ENCODE peak calls at places on chromosome 13, in seven cellular contexts. One of them, this sample, is unnamed.

GRCh38 chr13:39347926-39348901 is 254.8 kb downstream of the LHFPL6 start:
- DNase-seq in SK-N-SH: no peak
- DNase-seq in endothelial cell of umbilical vein: no peak
- DNase-seq in K562: no peak
- DNase-seq in HepG2: no peak
- DNase-seq in HCT116: no peak
- DNase-seq in H1: peak
- DNase-seq in this sample: no peak

GRCh38 chr13:33017410-33017929 is 1.2 kb downstream of the KL start:
- DNase-seq in H1: no peak
- DNase-seq in K562: peak
- DNase-seq in HepG2: peak
- DNase-seq in HCT116: no peak
- DNase-seq in SK-N-SH: no peak
- DNase-seq in endothelial cell of umbilical vein: peak
- DNase-seq in this sample: no peak

GRCh38 chr13:45921337-45921736 is 69.8 kb upstream of the SIAH3 start:
- DNase-seq in HepG2: no peak
- DNase-seq in SK-N-SH: no peak
- DNase-seq in endothelial cell of umbilical vein: no peak
- DNase-seq in HCT116: no peak
- DNase-seq in H1: no peak
- DNase-seq in K562: no peak
- DNase-seq in this sample: no peak

GRCh38 chr13:27043013-27043412 is 128.6 kb downstream of the USP12 start:
- DNase-seq in HepG2: peak
- DNase-seq in H1: peak
- DNase-seq in endothelial cell of umbilical vein: peak
- DNase-seq in HCT116: peak
- DNase-seq in SK-N-SH: peak
- DNase-seq in K562: no peak
- DNase-seq in this sample: peak

GRCh38 chr13:71801781-71802180 is 65.2 kb downstream of the DACH1 start:
- DNase-seq in K562: no peak
- DNase-seq in SK-N-SH: peak
- DNase-seq in endothelial cell of umbilical vein: no peak
- DNase-seq in HepG2: no peak
- DNase-seq in HCT116: no peak
- DNase-seq in H1: no peak
- DNase-seq in this sample: no peak

GRCh38 chr13:73715910-73716257 is 418.3 kb downstream of the KLF12 start:
- DNase-seq in H1: no peak
- DNase-seq in HCT116: no peak
- DNase-seq in SK-N-SH: no peak
- DNase-seq in HepG2: no peak
- DNase-seq in endothelial cell of umbilical vein: no peak
- DNase-seq in K562: no peak
- DNase-seq in this sample: no peak

GRCh38 chr13:80533175-80533574 is 192.2 kb upstream of the SPRY2 start:
- DNase-seq in SK-N-SH: no peak
- DNase-seq in H1: no peak
- DNase-seq in K562: no peak
- DNase-seq in HepG2: no peak
- DNase-seq in HCT116: no peak
- DNase-seq in endothelial cell of umbilical vein: no peak
- DNase-seq in this sample: no peak

GRCh38 chr13:33388254-33388998 is 102.9 kb upstream of the STARD13 start:
- DNase-seq in HCT116: peak
- DNase-seq in K562: no peak
- DNase-seq in HepG2: no peak
- DNase-seq in endothelial cell of umbilical vein: no peak
- DNase-seq in H1: no peak
- DNase-seq in SK-N-SH: no peak
- DNase-seq in this sample: no peak

GRCh38 chr13:52652980-52653303 is 306 bp downstream of the SUGT1 start:
- DNase-seq in H1: no peak
- DNase-seq in HCT116: no peak
- DNase-seq in SK-N-SH: peak
- DNase-seq in HepG2: no peak
- DNase-seq in K562: peak
- DNase-seq in endothelial cell of umbilical vein: no peak
- DNase-seq in this sample: no peak

GRCh38 chr13:40920826-40921225 is 98.3 kb downstream of the ELF1 start:
- DNase-seq in K562: no peak
- DNase-seq in SK-N-SH: no peak
- DNase-seq in H1: no peak
- DNase-seq in endothelial cell of umbilical vein: no peak
- DNase-seq in HepG2: no peak
- DNase-seq in HCT116: no peak
- DNase-seq in this sample: no peak

GRCh38 chr13:33312150-33312908 is 26.8 kb upstream of the STARD13 start:
- DNase-seq in H1: no peak
- DNase-seq in HepG2: peak
- DNase-seq in SK-N-SH: no peak
- DNase-seq in endothelial cell of umbilical vein: peak
- DNase-seq in K562: no peak
- DNase-seq in HCT116: no peak
- DNase-seq in this sample: no peak

GRCh38 chr13:30479154-30479553 is 13.4 kb upstream of the HMGB1 start:
- DNase-seq in H1: no peak
- DNase-seq in K562: no peak
- DNase-seq in endothelial cell of umbilical vein: no peak
- DNase-seq in HCT116: no peak
- DNase-seq in SK-N-SH: no peak
- DNase-seq in HepG2: no peak
- DNase-seq in this sample: no peak

GRCh38 chr13:40963927-40964326 is 55.2 kb downstream of the ELF1 start:
- DNase-seq in HepG2: no peak
- DNase-seq in K562: no peak
- DNase-seq in SK-N-SH: no peak
- DNase-seq in HCT116: peak
- DNase-seq in endothelial cell of umbilical vein: no peak
- DNase-seq in H1: no peak
- DNase-seq in this sample: no peak

GRCh38 chr13:38783992-38784875 is 97.4 kb downstream of the FREM2 start:
- DNase-seq in K562: no peak
- DNase-seq in endothelial cell of umbilical vein: no peak
- DNase-seq in HepG2: no peak
- DNase-seq in H1: no peak
- DNase-seq in HCT116: no peak
- DNase-seq in SK-N-SH: no peak
- DNase-seq in this sample: no peak

GRCh38 chr13:67049744-67050143 is 180.4 kb downstream of the PCDH9 start:
- DNase-seq in H1: no peak
- DNase-seq in endothelial cell of umbilical vein: no peak
- DNase-seq in K562: no peak
- DNase-seq in HCT116: no peak
- DNase-seq in SK-N-SH: no peak
- DNase-seq in HepG2: no peak
- DNase-seq in this sample: no peak

GRCh38 chr13:98050041-98050466 is 92.8 kb upstream of the FARP1 start:
- DNase-seq in HCT116: no peak
- DNase-seq in HepG2: peak
- DNase-seq in SK-N-SH: peak
- DNase-seq in K562: no peak
- DNase-seq in endothelial cell of umbilical vein: no peak
- DNase-seq in H1: no peak
- DNase-seq in this sample: no peak

GRCh38 chr13:44333950-44334675 is 39.5 kb upstream of the SERP2 start:
- DNase-seq in SK-N-SH: no peak
- DNase-seq in H1: no peak
- DNase-seq in HepG2: no peak
- DNase-seq in HCT116: no peak
- DNase-seq in K562: no peak
- DNase-seq in endothelial cell of umbilical vein: no peak
- DNase-seq in this sample: no peak

GRCh38 chr13:44334751-44335150 is 38.9 kb upstream of the SERP2 start:
- DNase-seq in H1: no peak
- DNase-seq in K562: no peak
- DNase-seq in SK-N-SH: no peak
- DNase-seq in HepG2: no peak
- DNase-seq in HCT116: no peak
- DNase-seq in endothelial cell of umbilical vein: no peak
- DNase-seq in this sample: no peak

GRCh38 chr13:44331446-44331845 is 42.2 kb upstream of the SERP2 start:
- DNase-seq in endothelial cell of umbilical vein: no peak
- DNase-seq in K562: no peak
- DNase-seq in SK-N-SH: no peak
- DNase-seq in H1: no peak
- DNase-seq in HCT116: no peak
- DNase-seq in HepG2: no peak
- DNase-seq in this sample: no peak

GRCh38 chr13:44329909-44330545 is 43.6 kb upstream of the SERP2 start:
- DNase-seq in K562: no peak
- DNase-seq in HepG2: no peak
- DNase-seq in endothelial cell of umbilical vein: no peak
- DNase-seq in HCT116: no peak
- DNase-seq in H1: no peak
- DNase-seq in SK-N-SH: no peak
- DNase-seq in this sample: no peak

DNA sequence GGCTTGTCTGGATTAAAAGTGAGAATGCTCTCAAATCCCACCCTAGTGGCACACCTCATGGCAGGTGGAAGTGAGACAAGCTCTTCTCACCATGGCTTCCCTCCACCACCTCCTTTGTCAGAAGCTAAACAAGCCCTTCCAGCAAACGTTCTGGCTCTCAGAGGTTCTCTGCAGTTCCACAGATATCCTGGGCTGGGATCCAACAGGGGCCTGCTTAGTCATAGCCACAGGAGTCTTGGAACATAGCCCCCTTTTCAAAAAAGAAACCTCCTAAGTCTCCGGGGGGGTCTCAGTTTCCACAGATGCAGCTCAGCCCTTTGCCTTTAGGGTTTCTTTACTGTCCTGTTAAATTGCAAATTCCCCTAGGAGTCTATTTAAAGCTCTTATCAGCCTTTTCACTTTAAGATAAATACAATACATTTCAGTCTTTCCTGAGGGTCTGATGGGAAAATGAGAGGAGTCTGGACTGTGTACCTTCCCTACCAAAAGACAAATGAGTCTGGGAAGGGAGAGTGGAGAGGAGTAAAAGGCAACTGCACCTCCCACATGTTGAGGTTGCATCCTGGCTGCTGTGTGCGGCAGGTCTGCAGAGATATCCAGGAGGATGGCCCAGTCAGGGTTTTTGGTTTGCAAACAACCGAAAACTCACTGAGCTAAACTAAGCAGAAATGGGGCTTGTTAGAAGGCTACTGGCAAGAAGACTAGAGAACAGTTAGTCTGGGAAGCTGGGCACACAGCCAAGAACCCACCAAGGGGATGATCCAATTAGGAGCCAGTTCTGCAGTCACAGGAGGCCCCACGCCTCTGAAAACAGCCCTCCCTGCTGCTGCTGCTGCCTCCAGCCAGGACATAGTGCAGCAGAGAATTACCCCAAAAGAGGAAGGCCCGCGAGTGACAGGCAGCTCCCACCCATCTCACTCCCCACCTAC is 41.4 kb upstream of the SERP2 start:
- DNase-seq in K562: no peak
- DNase-seq in HCT116: no peak
- DNase-seq in SK-N-SH: peak
- DNase-seq in endothelial cell of umbilical vein: peak
- DNase-seq in H1: no peak
- DNase-seq in HepG2: no peak
- DNase-seq in this sample: peak
- H3K9ac ChIP-seq in K562: no peak
- H3K9ac ChIP-seq in HCT116: no peak
- H3K9ac ChIP-seq in SK-N-SH: peak
- H3K9ac ChIP-seq in endothelial cell of umbilical vein: no peak
- H3K9ac ChIP-seq in H1: no peak
- H3K9ac ChIP-seq in HepG2: no peak
- H3K9ac ChIP-seq in this sample: peak

GRCh38 chr13:102401755-102402154 is at the start of gene FGF14:
- DNase-seq in SK-N-SH: peak
- DNase-seq in HepG2: no peak
- DNase-seq in HCT116: no peak
- DNase-seq in endothelial cell of umbilical vein: no peak
- DNase-seq in H1: no peak
- DNase-seq in K562: no peak
- DNase-seq in this sample: no peak

GRCh38 chr13:102400619-102401125 is 1.2 kb downstream of the FGF14 start:
- DNase-seq in endothelial cell of umbilical vein: no peak
- DNase-seq in HCT116: no peak
- DNase-seq in K562: no peak
- DNase-seq in H1: no peak
- DNase-seq in SK-N-SH: peak
- DNase-seq in HepG2: no peak
- DNase-seq in this sample: no peak

GRCh38 chr13:102401305-102401704 is 543 bp downstream of the FGF14 start:
- DNase-seq in H1: no peak
- DNase-seq in K562: no peak
- DNase-seq in HCT116: no peak
- DNase-seq in HepG2: no peak
- DNase-seq in SK-N-SH: peak
- DNase-seq in endothelial cell of umbilical vein: no peak
- DNase-seq in this sample: no peak

GRCh38 chr13:102399791-102400618 is 1.8 kb downstream of the FGF14 start:
- DNase-seq in HCT116: no peak
- DNase-seq in SK-N-SH: peak
- DNase-seq in K562: no peak
- DNase-seq in endothelial cell of umbilical vein: no peak
- DNase-seq in HepG2: no peak
- DNase-seq in H1: peak
- DNase-seq in this sample: no peak

DNA sequence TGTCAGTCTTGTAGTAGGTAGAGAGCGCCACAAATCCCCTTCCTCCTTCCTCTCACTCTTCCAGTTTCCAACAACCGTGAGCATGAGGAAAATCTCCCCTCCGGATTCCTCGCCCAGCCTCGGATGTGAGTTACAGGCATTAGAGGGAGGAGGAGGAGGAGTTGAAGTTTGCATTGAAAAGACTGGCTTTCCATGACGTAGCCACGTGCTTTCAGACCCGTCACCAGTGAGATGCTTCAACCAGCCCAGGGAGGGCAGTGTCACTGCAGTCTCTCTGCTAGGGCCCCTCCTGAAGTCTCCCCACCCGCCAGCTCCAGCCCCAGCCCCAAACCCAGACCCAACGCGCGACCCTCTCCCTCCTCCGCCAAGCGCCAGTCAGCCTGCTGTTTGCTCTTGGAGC is 444 bp upstream of the FGF14 start:
- DNase-seq in HCT116: no peak
- DNase-seq in HepG2: no peak
- DNase-seq in endothelial cell of umbilical vein: no peak
- DNase-seq in H1: peak
- DNase-seq in K562: no peak
- DNase-seq in SK-N-SH: peak
- DNase-seq in this sample: no peak
- TF ChIP-seq POLR2AphosphoS5 in HCT116: no peak
- TF ChIP-seq POLR2AphosphoS5 in HepG2: no peak
- TF ChIP-seq POLR2AphosphoS5 in endothelial cell of umbilical vein: no peak
- TF ChIP-seq POLR2AphosphoS5 in H1: no peak
- TF ChIP-seq POLR2AphosphoS5 in K562: no peak
- TF ChIP-seq POLR2AphosphoS5 in SK-N-SH: no peak
- TF ChIP-seq POLR2AphosphoS5 in this sample: no peak

GRCh38 chr13:109840201-109840892 is 54.0 kb upstream of the IRS2 start:
- DNase-seq in HCT116: peak
- DNase-seq in endothelial cell of umbilical vein: no peak
- DNase-seq in SK-N-SH: no peak
- DNase-seq in HepG2: no peak
- DNase-seq in K562: no peak
- DNase-seq in H1: no peak
- DNase-seq in this sample: no peak
- H3K9ac ChIP-seq in HCT116: no peak
- H3K9ac ChIP-seq in endothelial cell of umbilical vein: no peak
- H3K9ac ChIP-seq in SK-N-SH: no peak
- H3K9ac ChIP-seq in HepG2: no peak
- H3K9ac ChIP-seq in K562: no peak
- H3K9ac ChIP-seq in H1: no peak
- H3K9ac ChIP-seq in this sample: no peak

GRCh38 chr13:112954488-112955270 is 14.3 kb upstream of the MCF2L start:
- DNase-seq in endothelial cell of umbilical vein: no peak
- DNase-seq in K562: no peak
- DNase-seq in SK-N-SH: no peak
- DNase-seq in HepG2: no peak
- DNase-seq in HCT116: no peak
- DNase-seq in H1: no peak
- DNase-seq in this sample: no peak
- TF ChIP-seq POLR2AphosphoS5 in endothelial cell of umbilical vein: no peak
- TF ChIP-seq POLR2AphosphoS5 in K562: no peak
- TF ChIP-seq POLR2AphosphoS5 in SK-N-SH: no peak
- TF ChIP-seq POLR2AphosphoS5 in HepG2: no peak
- TF ChIP-seq POLR2AphosphoS5 in HCT116: no peak
- TF ChIP-seq POLR2AphosphoS5 in H1: no peak
- TF ChIP-seq POLR2AphosphoS5 in this sample: no peak